ENCODE peak calls at places on chromosomes 7 and 10, in nine cellular contexts. V is fibroblast of mammary gland, W is GM04504, N is stomach, B is iPS DF 6.9, X is progenitor cell of endocrine pancreas, K is neural crest cell, S is ELR, I is HCT116. R is an unnamed sample.

GRCh38 chr7:129644634-129645230 is 33.2 kb downstream of the NRF1 start:
- DNase-seq in V (peak; percentile 68), W (peak; percentile 12), N (no peak), B (no peak), X (no peak), K (no peak), S (peak; percentile 69), I (peak; percentile 38), R (no peak)

GRCh38 chr10:3987142-3987974 is 202.3 kb upstream of the KLF6 start:
- DNase-seq in V (peak; percentile 52), W (no peak), N (no peak), B (no peak), X (no peak), K (no peak), S (peak; percentile 70), I (no peak), R (no peak)

GRCh38 chr10:93363891-93364648 is 118.1 kb downstream of the MYOF start:
- DNase-seq in V (no peak), W (no peak), N (no peak), B (no peak), X (no peak), K (no peak), S (no peak), I (no peak), R (no peak)

GRCh38 chr7:127629268-127629854 is 11.4 kb upstream of the PAX4 start:
- DNase-seq in V (no peak), W (no peak), N (peak; percentile 35), B (no peak), X (peak; percentile 51), K (peak; percentile 9), S (peak; percentile 18), I (peak; percentile 50), R (peak; percentile 55)

GRCh38 chr7:15424468-15424867 is 137.3 kb downstream of the AGMO start:
- DNase-seq in V (peak; percentile 14), W (no peak), N (no peak), B (no peak), X (no peak), K (no peak), S (peak; percentile 73), I (no peak), R (no peak)

GRCh38 chr10:26022831-26023230 is 88.8 kb downstream of the MYO3A start:
- DNase-seq in V (no peak), W (no peak), N (no peak), B (no peak), X (no peak), K (no peak), S (no peak), I (no peak), R (no peak)

GRCh38 chr7:33669251-33669670 is 236.1 kb upstream of the BMPER start:
- DNase-seq in V (no peak), W (no peak), N (no peak), B (no peak), X (no peak), K (no peak), S (no peak), I (no peak), R (no peak)

GRCh38 chr10:43199684-43200537 is 61.7 kb downstream of the CSGALNACT2 start:
- DNase-seq in V (no peak), W (no peak), N (peak; percentile 18), B (no peak), X (no peak), K (no peak), S (no peak), I (no peak), R (peak; percentile 40)

GRCh38 chr10:125261491-125262186 is 101.3 kb upstream of the CTBP2 start:
- DNase-seq in V (no peak), W (no peak), N (no peak), B (no peak), X (no peak), K (no peak), S (no peak), I (no peak), R (no peak)

GRCh38 chr10:103921750-103922195 is 3.8 kb upstream of the STN1 start:
- DNase-seq in V (no peak), W (no peak), N (peak; percentile 50), B (no peak), X (no peak), K (peak; percentile 21), S (peak; percentile 42), I (peak; percentile 44), R (no peak)

GRCh38 chr7:76202666-76203030 is 952 bp downstream of the SRRM3 start:
- DNase-seq in V (no peak), W (no peak), N (no peak), B (no peak), X (no peak), K (no peak), S (no peak), I (no peak), R (no peak)

GRCh38 chr10:79413196-79413595 is 32.2 kb downstream of the ZCCHC24 start:
- DNase-seq in V (peak; percentile 64), W (no peak), N (no peak), B (no peak), X (no peak), K (no peak), S (peak; percentile 84), I (no peak), R (no peak)

GRCh38 chr7:127177156-127177555 is 75.6 kb downstream of the GRM8 start:
- DNase-seq in V (no peak), W (no peak), N (no peak), B (no peak), X (no peak), K (no peak), S (no peak), I (no peak), R (no peak)

GRCh38 chr10:62637249-62638061 is 167.1 kb upstream of the ADO start:
- DNase-seq in V (peak; percentile 44), W (no peak), N (peak; percentile 33), B (no peak), X (no peak), K (no peak), S (peak; percentile 61), I (no peak), R (no peak)

GRCh38 chr10:127424594-127425264 is 124.4 kb upstream of the NPS start:
- DNase-seq in V (no peak), W (no peak), N (no peak), B (no peak), X (no peak), K (no peak), S (peak; percentile 9), I (no peak), R (no peak)

GRCh38 chr7:46490406-46490805 is 569.3 kb upstream of the IGFBP3 start:
- DNase-seq in V (no peak), W (no peak), N (no peak), B (no peak), X (no peak), K (no peak), S (peak; percentile 12), I (no peak), R (no peak)

GRCh38 chr10:98610855-98611254 is 164.1 kb upstream of the HPS1 start:
- DNase-seq in V (peak; percentile 21), W (no peak), N (no peak), B (no peak), X (no peak), K (no peak), S (no peak), I (no peak), R (no peak)

GRCh38 chr7:151687523-151688235 is 168.0 kb upstream of the RHEB start:
- DNase-seq in V (peak; percentile 93), W (peak; percentile 90), N (peak; percentile 72), B (peak; percentile 78), X (peak; percentile 49), K (no peak), S (peak; percentile 99), I (peak; percentile 92), R (no peak)

GRCh38 chr7:33932832-33933468 is 27.6 kb downstream of the BMPER start:
- DNase-seq in V (peak; percentile 96), W (peak; percentile 90), N (peak; percentile 84), B (peak; percentile 77), X (peak; percentile 74), K (peak; percentile 86), S (peak; percentile 91), I (peak; percentile 66), R (peak; percentile 79)

GRCh38 chr10:90175161-90175681 is 473.8 kb downstream of the KIF20B start:
- DNase-seq in V (peak; percentile 80), W (no peak), N (no peak), B (no peak), X (no peak), K (no peak), S (no peak), I (no peak), R (no peak)

GRCh38 chr7:137546009-137546408 is 202.5 kb upstream of the PTN start:
- DNase-seq in V (no peak), W (no peak), N (no peak), B (no peak), X (no peak), K (no peak), S (no peak), I (no peak), R (no peak)

GRCh38 chr7:150332852-150333635 is 8.4 kb downstream of the RARRES2 start:
- DNase-seq in V (no peak), W (no peak), N (no peak), B (no peak), X (no peak), K (no peak), S (no peak), I (no peak), R (no peak)

GRCh38 chr7:2379161-2379560 is 24.2 kb upstream of the CHST12 start:
- DNase-seq in V (no peak), W (no peak), N (no peak), B (no peak), X (no peak), K (no peak), S (no peak), I (no peak), R (no peak)

GRCh38 chr10:14056545-14057332 is 274.0 kb downstream of the FRMD4A start:
- DNase-seq in V (peak; percentile 84), W (peak; percentile 97), N (no peak), B (no peak), X (no peak), K (peak; percentile 33), S (peak; percentile 89), I (no peak), R (no peak)

GRCh38 chr7:129143724-129144094 is 798 bp upstream of the TSPAN33 start:
- DNase-seq in V (no peak), W (no peak), N (no peak), B (no peak), X (no peak), K (no peak), S (no peak), I (no peak), R (no peak)

GRCh38 chr10:3701490-3701889 is 83.5 kb downstream of the KLF6 start:
- DNase-seq in V (no peak), W (no peak), N (no peak), B (no peak), X (no peak), K (no peak), S (no peak), I (no peak), R (no peak)

GRCh38 chr7:36473454-36474282 is 84.0 kb downstream of the ANLN start:
- DNase-seq in V (peak; percentile 25), W (no peak), N (peak; percentile 39), B (no peak), X (peak; percentile 45), K (peak; percentile 63), S (peak; percentile 72), I (peak; percentile 31), R (peak; percentile 51)

GRCh38 chr10:100347568-100348195 is 649 bp downstream of the SCD start:
- DNase-seq in V (no peak), W (no peak), N (no peak), B (no peak), X (no peak), K (no peak), S (peak; percentile 27), I (no peak), R (no peak)

GRCh38 chr7:128459394-128459878 is 3.8 kb downstream of the HILPDA start:
- DNase-seq in V (peak; percentile 82), W (peak; percentile 29), N (peak; percentile 71), B (no peak), X (peak; percentile 24), K (peak; percentile 46), S (peak; percentile 69), I (peak; percentile 59), R (peak; percentile 66)

GRCh38 chr10:100380400-100380799 is 33.4 kb downstream of the SCD start:
- DNase-seq in V (no peak), W (no peak), N (no peak), B (no peak), X (no peak), K (no peak), S (no peak), I (no peak), R (no peak)

GRCh38 chr7:2512179-2512644 is 7.4 kb upstream of the LFNG start:
- DNase-seq in V (no peak), W (no peak), N (no peak), B (no peak), X (no peak), K (no peak), S (no peak), I (no peak), R (no peak)

R was measured in left lobe of liver.